ENCODE peak calls at places on chromosomes 6 and 20, in ten cellular contexts. O, W, K, T, A, F, Z, X, M and C are unnamed samples.

GRCh38 chr6:130129781-130130246 is 92.9 kb downstream of the SAMD3 start:
- DNase-seq in O (peak), W (no peak), K (no peak), T (no peak), A (no peak), F (no peak), Z (no peak), X (no peak), M (peak), C (no peak)

GRCh38 chr6:138291849-138292181 is 73.5 kb upstream of the PBOV1 start:
- DNase-seq in O (no peak), W (no peak), K (no peak), T (no peak), A (no peak), F (no peak), Z (no peak), X (no peak), M (no peak), C (no peak)

GRCh38 chr6:90083891-90084290 is 189.6 kb downstream of the GJA10 start:
- DNase-seq in O (no peak), W (no peak), K (peak), T (no peak), A (no peak), F (no peak), Z (peak), X (no peak), M (no peak), C (no peak)

GRCh38 chr6:31267504-31268371 is 4.2 kb downstream of the HLA-C start:
- DNase-seq in O (no peak), W (no peak), K (no peak), T (no peak), A (no peak), F (no peak), Z (no peak), X (peak), M (no peak), C (no peak)

GRCh38 chr20:4102381-4102780 is 87.0 kb upstream of the RNF24 start:
- DNase-seq in O (peak), W (no peak), K (no peak), T (no peak), A (no peak), F (no peak), Z (no peak), X (no peak), M (no peak), C (no peak)

GRCh38 chr6:159693128-159693893 is at the start of gene SOD2:
- DNase-seq in O (peak), W (peak), K (peak), T (peak), A (peak), F (peak), Z (peak), X (peak), M (no peak), C (peak)

GRCh38 chr6:155303361-155303870 is 10.9 kb downstream of the TFB1M start:
- DNase-seq in O (no peak), W (no peak), K (no peak), T (no peak), A (no peak), F (no peak), Z (no peak), X (no peak), M (no peak), C (no peak)

GRCh38 chr6:17707371-17707651 is 586 bp upstream of the NUP153 start:
- DNase-seq in O (no peak), W (no peak), K (no peak), T (no peak), A (no peak), F (no peak), Z (no peak), X (no peak), M (no peak), C (no peak)

GRCh38 chr6:21354805-21355238 is 238.7 kb upstream of the SOX4 start:
- DNase-seq in O (peak), W (no peak), K (no peak), T (no peak), A (no peak), F (no peak), Z (no peak), X (no peak), M (no peak), C (no peak)

GRCh38 chr6:30842754-30843610 is 41.3 kb upstream of the DDR1 start:
- DNase-seq in O (no peak), W (no peak), K (no peak), T (no peak), A (peak), F (no peak), Z (no peak), X (no peak), M (no peak), C (no peak)

GRCh38 chr6:115667478-115667996 is 393.2 kb downstream of the FRK start:
- DNase-seq in O (no peak), W (no peak), K (no peak), T (no peak), A (no peak), F (no peak), Z (no peak), X (no peak), M (no peak), C (no peak)